ENCODE peak calls at places on chromosome 4, in ten cellular contexts. O is HCT116; H is CD8-positive, alpha-beta T cell; E is dorsolateral prefrontal cortex; D is choroid plexus epithelial cell; F is epithelial cell of esophagus; I is hepatocyte; G is fibroblast of lung; B is lower lobe of right lung; R is GM06990. C is an unnamed sample.

GRCh38 chr4:8817813-8818062 is 53.9 kb downstream of the HMX1 start:
- DNase-seq in E (no peak), R (no peak), G (no peak), O (no peak), H (no peak), B (peak), D (no peak), I (no peak), F (no peak), C (no peak)

GRCh38 chr4:185716008-185716976 is 95.7 kb downstream of the SORBS2 start:
- DNase-seq in B (peak), D (no peak), G (no peak), R (no peak), F (no peak), O (no peak), I (no peak), H (no peak), E (no peak), C (no peak)

GRCh38 chr4:46442963-46443362 is 53.0 kb upstream of the GABRA2 start:
- DNase-seq in O (no peak), E (no peak), I (no peak), H (no peak), R (no peak), F (peak), G (peak), B (no peak), D (peak), C (no peak)

GRCh38 chr4:153755186-153755585 is 4.6 kb downstream of the RNF175 start:
- DNase-seq in F (no peak), E (no peak), G (no peak), O (no peak), D (no peak), B (no peak), H (no peak), I (no peak), R (no peak), C (no peak)

GRCh38 chr4:183722738-183723560 is 63.9 kb downstream of the TRAPPC11 start:
- DNase-seq in H (peak), I (peak), G (peak), B (peak), F (peak), E (peak), O (no peak), R (peak), D (peak), C (peak)

GRCh38 chr4:77599378-77599777 is 6.2 kb upstream of the CXCL13 start:
- DNase-seq in F (peak), O (peak), E (no peak), I (peak), H (no peak), R (no peak), D (peak), G (peak), B (no peak), C (peak)

GRCh38 chr4:122602277-122603142 is 18.4 kb downstream of the IL21 start:
- DNase-seq in D (peak), E (no peak), I (peak), F (peak), R (peak), O (peak), G (peak), H (no peak), B (no peak), C (peak)

GRCh38 chr4:107564326-107564725 is 155.7 kb downstream of the PAPSS1 start:
- DNase-seq in B (no peak), R (no peak), H (no peak), D (peak), O (no peak), E (no peak), G (peak), F (no peak), I (no peak), C (peak)

GRCh38 chr4:176548571-176548970 is 228.8 kb downstream of the SPCS3 start:
- DNase-seq in G (peak), E (no peak), R (no peak), B (no peak), H (no peak), D (peak), O (no peak), I (no peak), F (peak), C (peak)

GRCh38 chr4:5888222-5888701 is 4.6 kb downstream of the CRMP1 start:
- DNase-seq in F (no peak), G (no peak), R (no peak), O (no peak), B (no peak), I (peak), H (no peak), E (no peak), D (no peak), C (no peak)

GRCh38 chr4:108172231-108172779 is 3.6 kb upstream of the LEF1 start:
- DNase-seq in D (no peak), G (peak), B (no peak), R (peak), E (no peak), H (peak), O (no peak), F (no peak), I (peak), C (no peak)

GRCh38 chr4:131002132-131002531 is 1906.2 kb downstream of the C4orf33 start:
- DNase-seq in R (no peak), B (no peak), H (no peak), G (no peak), D (no peak), F (no peak), O (no peak), E (no peak), I (no peak), C (peak)

GRCh38 chr4:89419121-89419695 is 111.6 kb upstream of the GPRIN3 start:
- DNase-seq in O (no peak), H (no peak), D (no peak), R (no peak), G (no peak), B (no peak), E (no peak), F (no peak), I (no peak), C (no peak)

GRCh38 chr4:10354746-10355145 is 102.5 kb downstream of the ZNF518B start:
- DNase-seq in D (no peak), F (peak), I (no peak), R (no peak), B (no peak), G (no peak), E (no peak), O (no peak), H (no peak), C (no peak)

GRCh38 chr4:18882468-18882867 is 860.9 kb upstream of the LCORL start:
- DNase-seq in E (no peak), H (no peak), R (no peak), G (peak), D (peak), F (peak), I (peak), B (no peak), O (peak), C (peak)

GRCh38 chr4:101393256-101393655 is 45.9 kb upstream of the PPP3CA start:
- DNase-seq in O (peak), I (peak), D (peak), E (no peak), H (no peak), B (no peak), F (peak), G (peak), R (no peak), C (peak)

GRCh38 chr4:71857713-71858451 is 74.0 kb upstream of the GC start:
- DNase-seq in F (no peak), D (no peak), I (peak), H (no peak), R (no peak), G (no peak), B (no peak), E (no peak), O (no peak), C (no peak)

GRCh38 chr4:791866-792630 is 33.9 kb downstream of the CPLX1 start:
- DNase-seq in F (peak), O (no peak), E (no peak), H (peak), G (no peak), B (peak), D (no peak), R (peak), I (no peak), C (no peak)

GRCh38 chr4:71860643-71861042 is 76.8 kb upstream of the GC start:
- DNase-seq in O (peak), B (no peak), E (no peak), R (no peak), I (no peak), D (peak), H (no peak), F (no peak), G (no peak), C (peak)

GRCh38 chr4:35649784-35650183 is 594.5 kb downstream of the ARAP2 start:
- DNase-seq in G (no peak), I (no peak), O (no peak), F (peak), B (no peak), H (no peak), E (no peak), R (no peak), D (no peak), C (no peak)

GRCh38 chr4:153804742-153805141 is 15.9 kb upstream of the SFRP2 start:
- DNase-seq in D (no peak), R (no peak), G (no peak), B (no peak), O (no peak), I (peak), F (no peak), H (no peak), E (no peak), C (no peak)

DNA sequence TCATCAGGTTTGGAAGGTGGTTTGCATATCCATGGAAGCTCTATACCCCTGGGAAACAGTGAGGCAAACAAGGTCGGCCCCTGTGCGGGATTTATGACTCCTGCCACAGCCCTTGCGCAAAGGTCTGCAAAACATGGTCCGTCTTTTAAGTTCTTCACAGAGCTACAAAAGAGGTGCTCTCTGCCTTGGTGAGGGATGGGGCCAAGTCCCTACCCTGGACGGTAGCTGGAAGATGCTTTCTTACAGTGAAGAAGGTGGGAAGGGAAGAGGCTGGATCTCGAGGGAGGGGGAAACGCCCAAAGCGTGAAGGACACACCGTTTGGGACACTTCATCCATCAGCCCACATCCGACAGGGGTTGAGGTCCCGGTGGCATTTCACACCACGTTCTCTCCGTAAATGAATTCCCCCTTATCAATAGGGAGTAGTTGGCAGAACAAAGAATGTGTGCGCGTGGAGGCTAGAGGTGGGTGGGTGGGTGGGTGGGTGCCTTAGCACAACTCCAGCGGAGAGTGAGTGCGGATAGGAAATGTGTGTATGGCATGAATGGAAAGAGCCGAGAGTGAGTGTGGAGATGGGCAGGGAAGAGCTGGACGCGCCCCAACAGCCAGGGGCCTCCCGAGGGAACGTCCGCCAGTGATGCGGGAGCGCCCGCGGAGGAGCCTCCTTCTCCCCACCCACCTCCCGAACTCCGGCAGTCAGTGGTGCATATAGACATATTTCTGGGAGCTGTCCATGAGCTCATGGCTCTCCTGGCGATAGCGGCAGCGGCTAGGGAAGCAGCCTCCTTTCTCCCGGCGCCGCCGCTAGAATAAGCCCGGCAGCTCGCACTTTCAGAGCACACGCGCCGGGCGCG is 68.3 kb downstream of the LARP7 start:
- DNase-seq in D (peak), G (peak), I (peak), O (peak), H (no peak), B (peak), F (peak), R (peak), E (peak), C (peak)
- H3K4me3 ChIP-seq in D (peak), G (peak), I (peak), O (peak), H (peak), B (peak), F (no peak), R (peak), E (peak), C (peak)

DNA sequence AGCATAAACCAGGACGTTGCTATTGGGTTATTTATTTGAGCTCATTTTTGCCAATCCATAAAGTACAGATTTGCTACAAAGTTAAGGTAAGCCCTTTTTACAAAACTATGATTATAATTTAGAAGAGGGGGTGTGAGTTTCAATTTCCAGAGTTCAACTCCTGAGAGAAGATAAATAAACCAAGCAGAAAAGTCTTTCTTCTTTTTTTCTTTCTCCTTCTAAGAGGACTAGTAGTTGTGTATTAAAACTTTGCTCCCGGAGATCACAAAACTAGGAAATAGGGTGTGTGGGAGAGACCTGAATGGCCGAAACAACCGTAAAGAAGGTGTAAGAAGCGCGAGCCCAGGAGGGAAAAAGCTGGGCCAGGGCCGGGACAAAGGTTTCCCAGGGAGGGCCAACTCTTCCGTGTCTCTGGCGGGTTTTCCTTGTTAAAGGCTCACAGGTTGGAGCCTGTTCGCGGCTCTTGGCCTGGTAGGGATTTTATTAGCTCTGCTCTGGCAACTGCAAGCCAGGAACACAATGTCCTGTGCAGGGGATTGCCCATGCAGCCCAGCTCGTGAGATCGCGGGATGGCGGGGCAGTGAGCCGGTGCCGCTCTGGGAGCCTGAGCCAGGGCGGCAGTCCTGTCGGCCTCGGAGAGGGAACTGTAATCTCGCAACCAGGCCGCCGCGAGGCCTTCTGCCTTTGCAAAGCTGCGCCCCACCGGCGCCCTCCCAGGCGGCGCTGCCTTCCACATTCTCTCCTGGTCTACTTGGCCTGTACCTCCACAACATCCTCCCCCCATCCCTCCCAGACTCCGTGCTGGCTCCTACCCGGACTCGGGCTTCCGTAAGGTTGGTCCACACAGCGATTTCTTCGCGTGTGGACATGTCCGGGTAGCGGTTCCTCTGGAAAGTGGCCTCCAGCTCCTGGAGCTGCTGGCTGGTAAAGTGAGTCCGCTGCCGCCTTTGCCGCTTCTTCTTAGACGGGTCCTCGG is 2.2 kb downstream of the PITX2 start:
- DNase-seq in R (no peak), B (no peak), H (no peak), E (no peak), F (peak), O (no peak), I (peak), D (peak), G (no peak), C (no peak)
- TF ChIP-seq CTCF in R (no peak), B (no peak), H (no peak), E (no peak), F (no peak), O (no peak), I (no peak), D (peak), G (no peak), C (peak)

GRCh38 chr4:93409035-93409434 is 419.5 kb upstream of the ATOH1 start:
- DNase-seq in D (no peak), B (no peak), H (no peak), O (no peak), I (no peak), E (no peak), F (peak), G (no peak), R (no peak), C (no peak)
- H3K4me3 ChIP-seq in D (no peak), B (no peak), H (no peak), O (no peak), I (no peak), E (no peak), F (no peak), G (no peak), R (no peak), C (no peak)

GRCh38 chr4:25098964-25099843 is 61.0 kb downstream of the SEPSECS start:
- DNase-seq in D (peak), B (no peak), R (no peak), E (no peak), F (peak), H (no peak), O (no peak), G (peak), I (peak), C (peak)
- TF ChIP-seq CTCF in D (no peak), B (no peak), R (no peak), E (no peak), F (no peak), H (no peak), O (no peak), G (no peak), I (no peak), C (no peak)